ENCODE peak calls at places on chromosomes 7 and 10, in seven cellular contexts. O, F, W, J, T, P and D are unnamed samples.

GRCh38 chr7:12759112-12759511 is 71.7 kb downstream of the ARL4A start:
- DNase-seq in O (no peak), F (no peak), W (no peak), J (no peak), T (no peak), P (no peak), D (no peak)

GRCh38 chr7:100803398-100804161 is 23.7 kb downstream of the EPHB4 start:
- DNase-seq in O (peak), F (peak), W (peak), J (peak), T (peak), P (peak), D (peak)

GRCh38 chr7:95804090-95804489 is 31.7 kb downstream of the DYNC1I1 start:
- DNase-seq in O (no peak), F (no peak), W (no peak), J (no peak), T (no peak), P (no peak), D (peak)

GRCh38 chr10:33365871-33366411 is 31.5 kb upstream of the NRP1 start:
- DNase-seq in O (peak), F (no peak), W (no peak), J (peak), T (no peak), P (peak), D (peak)

GRCh38 chr7:128391805-128392204 is 18.0 kb downstream of the IMPDH1 start:
- DNase-seq in O (no peak), F (no peak), W (peak), J (no peak), T (no peak), P (no peak), D (no peak)

GRCh38 chr10:80771902-80772555 is 234.3 kb downstream of the SH2D4B start:
- DNase-seq in O (no peak), F (no peak), W (no peak), J (no peak), T (no peak), P (no peak), D (no peak)

GRCh38 chr10:6297951-6298381 is 95.2 kb downstream of the PFKFB3 start:
- DNase-seq in O (no peak), F (no peak), W (no peak), J (peak), T (no peak), P (no peak), D (no peak)

GRCh38 chr10:123772645-123773508 is 106.7 kb downstream of the GPR26 start:
- DNase-seq in O (no peak), F (no peak), W (no peak), J (no peak), T (no peak), P (no peak), D (no peak)

GRCh38 chr7:20288036-20288435 is 42.7 kb upstream of the ITGB8 start:
- DNase-seq in O (peak), F (no peak), W (no peak), J (no peak), T (no peak), P (no peak), D (no peak)

GRCh38 chr7:35728412-35729060 is 33.6 kb upstream of the HERPUD2 start:
- DNase-seq in O (no peak), F (no peak), W (no peak), J (no peak), T (no peak), P (no peak), D (no peak)

GRCh38 chr7:46178685-46179084 is 257.6 kb upstream of the IGFBP3 start:
- DNase-seq in O (peak), F (no peak), W (no peak), J (no peak), T (no peak), P (peak), D (peak)

GRCh38 chr7:18499407-18500197 is 4.1 kb downstream of the HDAC9 start:
- DNase-seq in O (peak), F (peak), W (no peak), J (no peak), T (no peak), P (no peak), D (no peak)

GRCh38 chr7:29179110-29179509 is 15.5 kb upstream of the CHN2 start:
- DNase-seq in O (no peak), F (no peak), W (no peak), J (no peak), T (no peak), P (no peak), D (no peak)

GRCh38 chr10:90245623-90246022 is 544.2 kb downstream of the KIF20B start:
- DNase-seq in O (no peak), F (no peak), W (no peak), J (no peak), T (no peak), P (no peak), D (no peak)

GRCh38 chr7:5237286-5237685 is 45.5 kb upstream of the SLC29A4 start:
- DNase-seq in O (peak), F (no peak), W (no peak), J (peak), T (no peak), P (peak), D (peak)

GRCh38 chr7:21773326-21773725 is 172.4 kb downstream of the CDCA7L start:
- DNase-seq in O (no peak), F (no peak), W (no peak), J (no peak), T (no peak), P (no peak), D (no peak)

GRCh38 chr10:103763374-103764202 is 91.8 kb downstream of the SH3PXD2A start:
- DNase-seq in O (no peak), F (no peak), W (no peak), J (peak), T (no peak), P (no peak), D (no peak)

GRCh38 chr10:79445217-79445707 is at the start of gene ZCCHC24:
- DNase-seq in O (no peak), F (no peak), W (no peak), J (no peak), T (peak), P (peak), D (no peak)

GRCh38 chr7:149801816-149802215 is 28.4 kb upstream of the ZNF467 start:
- DNase-seq in O (no peak), F (no peak), W (no peak), J (no peak), T (no peak), P (no peak), D (no peak)

GRCh38 chr7:47074702-47075153 is 507.2 kb downstream of the TNS3 start:
- DNase-seq in O (no peak), F (no peak), W (no peak), J (no peak), T (no peak), P (no peak), D (no peak)

GRCh38 chr10:5033061-5033770 is 29.6 kb upstream of the AKR1C2 start:
- DNase-seq in O (peak), F (no peak), W (no peak), J (no peak), T (no peak), P (peak), D (peak)

GRCh38 chr7:106823631-106824030 is 41.5 kb upstream of the PIK3CG start:
- DNase-seq in O (no peak), F (no peak), W (no peak), J (no peak), T (no peak), P (no peak), D (peak)

GRCh38 chr7:138801256-138801655 is 3.3 kb upstream of the ATP6V0A4 start:
- DNase-seq in O (no peak), F (no peak), W (no peak), J (no peak), T (no peak), P (no peak), D (no peak)

GRCh38 chr10:78894841-78895195 is 173.9 kb upstream of the ZMIZ1 start:
- DNase-seq in O (no peak), F (peak), W (no peak), J (no peak), T (no peak), P (no peak), D (no peak)

GRCh38 chr7:44143606-44144250 is 2.6 kb upstream of the MYL7 start:
- DNase-seq in O (no peak), F (no peak), W (no peak), J (no peak), T (no peak), P (no peak), D (no peak)

GRCh38 chr10:22436526-22436892 is 91.2 kb downstream of the SPAG6 start:
- DNase-seq in O (no peak), F (peak), W (no peak), J (no peak), T (no peak), P (no peak), D (no peak)

GRCh38 chr10:16867556-16867955 is 50.3 kb upstream of the RSU1 start:
- DNase-seq in O (peak), F (no peak), W (no peak), J (no peak), T (no peak), P (peak), D (peak)

GRCh38 chr7:90775383-90775965 is 179.4 kb downstream of the CDK14 start:
- DNase-seq in O (no peak), F (no peak), W (no peak), J (no peak), T (no peak), P (no peak), D (no peak)

GRCh38 chr7:25835191-25835590 is 316.8 kb upstream of the NFE2L3 start:
- DNase-seq in O (peak), F (no peak), W (no peak), J (no peak), T (no peak), P (no peak), D (no peak)

GRCh38 chr10:112348759-112349158 is 25.2 kb upstream of the ACSL5 start:
- DNase-seq in O (no peak), F (no peak), W (no peak), J (no peak), T (no peak), P (no peak), D (no peak)

GRCh38 chr10:112376578-112376855 is 2.6 kb downstream of the ACSL5 start:
- DNase-seq in O (no peak), F (no peak), W (no peak), J (no peak), T (no peak), P (no peak), D (no peak)

GRCh38 chr7:39645482-39646407 is 22.4 kb downstream of the RALA start:
- DNase-seq in O (no peak), F (no peak), W (no peak), J (no peak), T (no peak), P (no peak), D (no peak)

GRCh38 chr10:15744217-15744865 is 24.6 kb upstream of the ITGA8 start:
- DNase-seq in O (peak), F (peak), W (no peak), J (no peak), T (peak), P (peak), D (peak)

GRCh38 chr10:2111936-2112335 is 374.6 kb upstream of the ADARB2 start:
- DNase-seq in O (no peak), F (peak), W (no peak), J (no peak), T (peak), P (no peak), D (no peak)